ENCODE peak calls at places on chromosomes 4 and X, in seven cellular contexts. O is prostate gland, W is lower lobe of right lung, Y is transverse colon, L is Peyer's patch, P is PC-9, G is pancreas. I is an unnamed sample. For H3K4me1, the result is how much of the 10 kb centered on the place peaks cover.

GRCh38 chr4:153748378-153748777 is 11.4 kb downstream of the RNF175 start:
- DNase-seq in O (peak), W (no peak), Y (no peak), L (no peak), P (peak), G (no peak), I (peak)

GRCh38 chrX:39440734-39441305 is 639.6 kb downstream of the MID1IP1 start:
- DNase-seq in O (no peak), W (no peak), Y (no peak), L (no peak), P (no peak), G (no peak), I (no peak)

GRCh38 chr4:177442623-177443155 is 452 bp upstream of the AGA start:
- DNase-seq in O (no peak), W (no peak), Y (no peak), L (no peak), P (peak), G (no peak), I (peak)

GRCh38 chr4:163748474-163748873 is 254.0 kb downstream of the TMA16 start:
- DNase-seq in O (no peak), W (no peak), Y (no peak), L (no peak), P (peak), G (no peak), I (no peak)

GRCh38 chr4:172096771-172097170 is 283.6 kb downstream of the GALNTL6 start:
- DNase-seq in O (no peak), W (no peak), Y (no peak), L (no peak), P (no peak), G (no peak), I (no peak)

GRCh38 chrX:38806054-38806389 is 4.8 kb downstream of the MID1IP1 start:
- DNase-seq in O (no peak), W (no peak), Y (no peak), L (no peak), P (no peak), G (no peak), I (no peak)

GRCh38 chr4:61590881-61591280 is 390.8 kb downstream of the ADGRL3 start:
- DNase-seq in O (no peak), W (no peak), Y (no peak), L (no peak), P (no peak), G (no peak), I (no peak)

GRCh38 chr4:3522326-3522640 is 9.9 kb downstream of the LRPAP1 start:
- DNase-seq in O (no peak), W (peak), Y (no peak), L (no peak), P (no peak), G (peak), I (no peak)

GRCh38 chr4:147498031-147498700 is 17.3 kb downstream of the EDNRA start:
- DNase-seq in O (no peak), W (no peak), Y (no peak), L (no peak), P (no peak), G (no peak), I (peak)

GRCh38 chrX:15724911-15725310 is 13.2 kb upstream of the CA5B start:
- DNase-seq in O (no peak), W (no peak), Y (no peak), L (no peak), P (no peak), G (no peak), I (no peak)

GRCh38 chr4:140239311-140239710 is 85.3 kb upstream of the MAML3 start:
- DNase-seq in O (no peak), W (no peak), Y (no peak), L (no peak), P (no peak), G (no peak), I (no peak)
- H3K4me1 ChIP-seq in O (under half), W (under half), Y (half or more), L (under half), P (under half), G (under half), I (under half)

GRCh38 chr4:169268951-169269781 is 1.6 kb downstream of the SH3RF1 start:
- DNase-seq in O (peak), W (no peak), Y (peak), L (peak), P (no peak), G (no peak), I (peak)
- H3K27ac ChIP-seq in O (peak), W (peak), Y (peak), L (peak), P (peak), G (peak), I (peak)

DNA sequence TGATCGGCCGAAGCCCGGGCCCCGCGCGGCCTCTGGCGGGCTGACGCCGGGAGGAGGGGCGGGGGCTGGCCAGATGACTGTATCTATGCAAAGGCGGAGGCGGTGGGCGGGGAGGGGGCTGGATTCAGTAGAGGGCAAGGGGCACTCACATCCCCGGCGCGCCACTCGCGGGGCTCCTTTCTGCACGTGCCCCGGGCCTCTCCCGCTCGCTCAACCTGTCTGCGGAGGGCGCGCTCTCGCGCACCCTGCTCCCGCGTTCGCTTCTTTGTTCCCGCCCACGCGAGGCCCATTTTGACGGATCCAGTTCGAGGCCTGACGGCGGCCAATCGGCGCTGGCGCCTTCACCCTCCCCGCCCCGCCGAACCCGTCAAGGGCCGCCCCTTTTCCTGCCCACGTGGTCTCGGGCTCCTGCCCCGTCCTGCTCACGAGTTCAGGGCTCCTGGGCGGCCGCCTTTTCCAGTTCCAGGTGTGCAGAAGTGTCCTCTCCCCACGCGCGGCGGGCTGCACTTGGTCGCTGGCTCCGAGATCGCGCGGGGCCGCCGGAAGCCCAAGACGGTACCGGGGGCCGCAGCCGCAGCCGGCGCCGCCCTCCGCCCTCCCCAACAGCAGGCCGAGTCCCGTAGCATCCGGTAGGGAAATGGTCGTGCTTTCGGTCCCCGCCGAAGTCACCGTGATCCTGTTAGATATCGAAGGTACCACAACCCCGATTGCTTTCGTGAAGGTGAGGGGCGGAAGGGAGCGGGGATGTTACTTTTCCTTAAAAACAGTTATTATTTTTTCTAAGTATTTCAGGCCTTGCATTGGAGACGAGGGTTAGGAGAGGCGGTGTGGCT is at the start of the genes ENOPH1 and HNRNPDL:
- DNase-seq in O (peak), W (peak), Y (peak), L (peak), P (peak), G (peak), I (peak)
- H3K4me1 ChIP-seq in O (under half), W (under half), Y (under half), L (under half), P (under half), G (under half), I (under half)

GRCh38 chr4:40256329-40256728 is 59.5 kb downstream of the RHOH start:
- DNase-seq in O (peak), W (no peak), Y (no peak), L (no peak), P (no peak), G (no peak), I (no peak)
- H3K27ac ChIP-seq in O (peak), W (no peak), Y (peak), L (no peak), P (peak), G (no peak), I (peak)

DNA sequence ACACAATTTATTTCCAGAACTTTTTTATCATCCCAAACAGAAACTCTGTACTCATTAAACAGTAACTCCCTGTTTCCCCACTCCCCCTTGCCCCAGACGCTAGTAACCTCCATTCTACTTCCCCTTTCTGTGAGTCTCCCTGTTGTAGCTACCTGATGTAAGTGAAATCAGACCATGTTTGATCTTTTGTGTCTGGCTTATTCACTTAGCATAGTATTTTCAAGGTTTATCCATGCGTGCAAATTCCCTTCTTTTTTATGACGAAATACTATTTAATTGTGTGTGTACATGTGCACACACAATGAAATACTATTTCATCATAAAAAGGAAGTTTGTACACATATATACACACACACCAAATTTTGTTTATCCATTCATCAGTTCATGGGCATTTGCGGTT is 5.2 kb downstream of the PKD2 start:
- DNase-seq in O (no peak), W (no peak), Y (no peak), L (no peak), P (no peak), G (no peak), I (no peak)
- H3K4me1 ChIP-seq in O (under half), W (under half), Y (half or more), L (under half), P (under half), G (under half), I (half or more)

GRCh38 chr4:20268028-20268427 is 16.3 kb downstream of the SLIT2 start:
- DNase-seq in O (no peak), W (no peak), Y (no peak), L (no peak), P (no peak), G (no peak), I (no peak)

GRCh38 chr4:20264688-20265087 is 13.0 kb downstream of the SLIT2 start:
- DNase-seq in O (no peak), W (no peak), Y (no peak), L (no peak), P (no peak), G (no peak), I (no peak)

GRCh38 chr4:20262221-20262620 is 10.5 kb downstream of the SLIT2 start:
- DNase-seq in O (no peak), W (no peak), Y (no peak), L (no peak), P (no peak), G (no peak), I (no peak)

GRCh38 chr4:20265726-20266125 is 14.0 kb downstream of the SLIT2 start:
- DNase-seq in O (no peak), W (no peak), Y (no peak), L (no peak), P (no peak), G (no peak), I (no peak)

GRCh38 chr4:20266215-20267082 is 14.7 kb downstream of the SLIT2 start:
- DNase-seq in O (no peak), W (no peak), Y (no peak), L (no peak), P (no peak), G (no peak), I (peak)
- H3K27ac ChIP-seq in O (peak), W (no peak), Y (peak), L (no peak), P (no peak), G (no peak), I (peak)

GRCh38 chr4:145505945-145506344 is 24.3 kb downstream of the SMAD1 start:
- DNase-seq in O (no peak), W (no peak), Y (no peak), L (no peak), P (no peak), G (no peak), I (no peak)
- H3K4me1 ChIP-seq in O (under half), W (under half), Y (half or more), L (under half), P (under half), G (under half), I (under half)

GRCh38 chr4:113975578-113975977 is 3.9 kb downstream of the ARSJ start:
- DNase-seq in O (no peak), W (no peak), Y (no peak), L (no peak), P (no peak), G (no peak), I (no peak)
- H3K27ac ChIP-seq in O (no peak), W (no peak), Y (no peak), L (no peak), P (no peak), G (no peak), I (no peak)

GRCh38 chr4:139301143-139301820 is at the start of gene NAA15:
- DNase-seq in O (peak), W (peak), Y (peak), L (peak), P (peak), G (peak), I (peak)
- H3K4me1 ChIP-seq in O (under half), W (under half), Y (half or more), L (under half), P (under half), G (under half), I (under half)

DNA sequence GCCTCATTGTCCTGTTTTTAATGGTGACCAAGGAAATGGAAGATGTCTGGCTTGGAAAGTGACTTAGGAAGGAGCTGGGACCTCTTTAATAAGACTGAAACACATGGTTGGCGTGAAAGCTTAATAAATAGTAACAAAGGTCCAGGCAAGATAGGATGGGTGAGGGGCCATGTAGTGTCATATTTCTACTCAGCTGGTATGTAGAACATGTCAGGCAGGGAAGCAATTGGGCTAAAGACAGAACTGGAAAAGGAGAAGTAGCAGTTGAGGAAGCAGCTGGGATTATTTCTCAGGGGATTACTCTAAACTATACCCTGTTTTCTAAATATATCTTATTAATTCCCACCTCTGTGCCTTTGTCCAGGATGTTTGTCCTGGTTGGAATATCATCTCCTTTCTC is 18.6 kb downstream of the ITGB1BP2 start:
- DNase-seq in O (no peak), W (no peak), Y (no peak), L (no peak), P (no peak), G (no peak), I (no peak)
- H3K27ac ChIP-seq in O (no peak), W (no peak), Y (no peak), L (no peak), P (no peak), G (no peak), I (no peak)

I was measured in osteoblast.